ENCODE peak calls at places on chromosomes 2 and 18, in seven cellular contexts. X, G, Q, U, S, J and V are unnamed samples.

GRCh38 chr2:121527009-121527682 is 3.5 kb upstream of the RNU4ATAC start:
- DNase-seq in S (no peak), U (no peak), J (no peak), G (no peak), X (no peak), Q (no peak), V (no peak)

GRCh38 chr2:100882645-100883613 is 63.0 kb downstream of the NPAS2 start:
- DNase-seq in J (no peak), Q (peak), U (no peak), X (no peak), G (no peak), S (no peak), V (no peak)

GRCh38 chr18:69397096-69397495 is 3.6 kb upstream of the DOK6 start:
- DNase-seq in S (no peak), Q (no peak), X (no peak), U (no peak), G (no peak), J (no peak), V (no peak)

GRCh38 chr2:28662044-28662443 is 89.6 kb upstream of the PPP1CB start:
- DNase-seq in U (no peak), S (no peak), G (no peak), X (no peak), Q (no peak), J (no peak), V (no peak)

GRCh38 chr2:76517238-76517909 is 806.7 kb upstream of the GCFC2 start:
- DNase-seq in S (no peak), G (no peak), U (no peak), J (no peak), Q (no peak), X (no peak), V (no peak)

GRCh38 chr2:128646091-128646490 is 327.4 kb upstream of the HS6ST1 start:
- DNase-seq in Q (no peak), G (no peak), X (no peak), J (peak), S (no peak), U (no peak), V (no peak)

GRCh38 chr2:33634261-33634910 is 35.3 kb upstream of the FAM98A start:
- DNase-seq in J (no peak), G (no peak), Q (no peak), S (no peak), U (no peak), X (no peak), V (no peak)

GRCh38 chr18:79496978-79497637 is 101.4 kb downstream of the NFATC1 start:
- DNase-seq in S (no peak), J (no peak), X (no peak), Q (no peak), G (no peak), U (no peak), V (no peak)

GRCh38 chr2:180124273-180124881 is 117.3 kb upstream of the CWC22 start:
- DNase-seq in U (peak), J (no peak), G (peak), S (peak), X (peak), Q (peak), V (no peak)

GRCh38 chr2:149394864-149395263 is 64.5 kb downstream of the LYPD6 start:
- DNase-seq in X (no peak), S (no peak), U (no peak), J (no peak), G (no peak), Q (no peak), V (no peak)

GRCh38 chr18:34643982-34644381 is 66.1 kb upstream of the DTNA start:
- DNase-seq in G (no peak), J (no peak), S (no peak), X (peak), Q (no peak), U (no peak), V (no peak)

GRCh38 chr2:84906108-84906899 is 848 bp downstream of the TMSB10 start:
- DNase-seq in U (no peak), S (no peak), G (peak), J (no peak), X (peak), Q (no peak), V (no peak)

GRCh38 chr2:208970070-208970469 is 453.8 kb upstream of the MAP2 start:
- DNase-seq in J (no peak), X (no peak), G (no peak), S (no peak), Q (no peak), U (no peak), V (no peak)

GRCh38 chr18:34977787-34978532 is 63.3 kb upstream of the MAPRE2 start:
- DNase-seq in U (peak), X (peak), J (peak), S (no peak), Q (no peak), G (peak), V (peak)

GRCh38 chr18:25434771-25435461 is 83.0 kb upstream of the ZNF521 start:
- DNase-seq in G (no peak), U (no peak), J (no peak), S (no peak), X (no peak), Q (no peak), V (no peak)

GRCh38 chr18:2135309-2135708 is 436.0 kb downstream of the METTL4 start:
- DNase-seq in J (no peak), S (no peak), G (no peak), U (no peak), X (no peak), Q (no peak), V (no peak)

GRCh38 chr2:180604077-180604476 is 376.3 kb upstream of the UBE2E3 start:
- DNase-seq in G (no peak), X (no peak), S (no peak), J (peak), Q (peak), U (no peak), V (no peak)

GRCh38 chr2:187003038-187003543 is 154.1 kb upstream of the ZSWIM2 start:
- DNase-seq in U (no peak), J (no peak), G (peak), Q (no peak), X (no peak), S (no peak), V (no peak)

GRCh38 chr2:54604771-54605350 is 118.6 kb upstream of the EML6 start:
- DNase-seq in Q (no peak), J (no peak), U (no peak), X (no peak), G (no peak), S (no peak), V (no peak)

GRCh38 chr18:47520263-47520662 is 268.8 kb upstream of the SKOR2 start:
- DNase-seq in J (no peak), G (no peak), U (no peak), Q (no peak), X (no peak), S (no peak), V (no peak)

GRCh38 chr2:234986866-234987720 is 35.3 kb downstream of the SH3BP4 start:
- DNase-seq in J (no peak), S (no peak), U (no peak), X (no peak), G (no peak), Q (no peak), V (no peak)

GRCh38 chr2:234632527-234633391 is 135.9 kb upstream of the ARL4C start:
- DNase-seq in X (no peak), J (peak), G (no peak), U (no peak), S (no peak), Q (no peak), V (no peak)

DNA sequence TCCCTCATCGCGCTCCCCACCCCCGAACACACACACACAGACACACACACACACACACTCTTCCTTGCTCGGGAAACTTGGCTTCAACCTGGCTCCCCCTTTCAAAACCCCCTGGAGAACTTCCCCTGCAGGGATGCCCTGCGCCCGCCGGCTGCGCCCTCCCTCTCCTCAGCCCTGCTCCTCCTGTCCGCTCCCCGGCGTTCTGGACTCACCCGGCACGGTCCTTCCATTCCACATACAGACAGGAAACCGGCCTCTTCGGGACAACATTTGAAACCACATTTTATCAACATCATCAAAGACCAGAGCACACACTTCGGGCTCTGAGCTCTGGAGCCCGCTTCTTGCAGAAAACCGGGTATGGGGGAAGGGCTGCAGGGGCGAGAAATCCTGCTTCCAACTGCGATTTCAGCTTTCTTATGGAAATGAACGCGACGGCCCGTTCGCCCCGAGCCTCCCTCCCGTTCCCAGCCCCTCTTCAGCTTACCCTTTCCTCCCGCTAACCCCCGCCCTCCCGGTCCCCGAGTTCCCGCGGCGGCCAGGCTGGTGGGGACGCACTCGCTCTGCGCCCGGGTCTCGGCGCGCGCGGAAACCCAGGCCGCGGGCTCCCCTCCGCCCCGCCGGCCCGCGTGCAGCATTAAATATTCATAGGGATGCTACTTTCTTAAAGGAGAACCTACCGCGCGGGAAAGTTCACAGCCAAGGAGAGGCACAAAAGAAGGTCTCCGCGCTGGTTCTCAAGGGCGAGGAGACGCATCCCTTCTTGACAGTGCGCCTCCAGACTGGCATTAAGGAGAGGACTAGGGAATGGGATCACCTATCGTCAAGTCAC is 18.3 kb downstream of the POU3F3 start:
- DNase-seq in G (no peak), S (no peak), U (no peak), J (peak), X (no peak), Q (no peak), V (no peak)
- TF ChIP-seq TAF1 in G (no peak), S (no peak), U (no peak), J (no peak), X (no peak), Q (no peak), V (no peak)

DNA sequence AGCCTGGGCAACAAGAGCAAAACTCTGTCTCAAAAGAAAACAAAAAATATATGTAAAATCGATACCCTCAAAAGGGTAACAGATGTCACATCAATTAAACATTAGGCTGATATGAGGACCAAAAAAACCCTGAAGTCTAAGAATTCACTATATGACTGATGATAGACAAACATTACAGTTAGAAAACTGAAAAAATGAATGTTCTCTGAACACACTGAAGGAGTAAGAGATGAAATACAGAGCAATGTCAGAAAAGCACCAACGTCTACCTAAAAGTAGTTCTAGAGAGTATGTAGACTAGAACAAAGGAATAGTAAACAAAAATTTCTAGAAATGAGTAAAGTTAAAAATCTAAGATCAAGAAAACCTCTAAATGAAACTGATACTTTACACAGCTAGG is 81.9 kb downstream of the SLC66A3 start:
- DNase-seq in S (no peak), G (no peak), J (no peak), X (no peak), Q (no peak), U (no peak), V (no peak)
- TF ChIP-seq TAF1 in S (no peak), G (no peak), J (no peak), X (no peak), Q (no peak), U (no peak), V (no peak)

DNA sequence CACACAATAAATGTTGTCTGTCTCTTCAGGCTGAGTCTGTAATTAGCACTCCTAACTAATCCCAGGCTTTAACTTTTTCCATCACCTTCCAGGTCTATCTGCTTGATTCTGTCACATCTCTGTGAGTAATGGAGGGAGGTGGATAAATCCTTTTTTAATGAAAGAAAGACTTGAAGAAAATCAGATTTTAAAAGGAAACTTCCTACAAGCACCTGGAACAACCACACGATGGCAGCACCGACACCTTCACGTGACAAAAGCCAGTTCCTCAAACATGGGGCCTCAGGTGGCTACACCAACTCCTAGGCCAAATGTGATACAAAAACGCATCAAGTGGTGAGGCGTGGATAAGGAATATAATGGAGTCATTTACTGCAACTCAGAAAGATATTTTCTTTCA is 41.8 kb downstream of the TGFBRAP1 start:
- DNase-seq in Q (peak), X (peak), J (peak), U (no peak), S (peak), G (peak), V (no peak)
- TF ChIP-seq TAF1 in Q (no peak), X (no peak), J (no peak), U (no peak), S (no peak), G (no peak), V (no peak)

GRCh38 chr2:137367361-137367760 is 596.9 kb upstream of the HNMT start:
- DNase-seq in G (no peak), U (no peak), S (no peak), X (no peak), J (no peak), Q (no peak), V (no peak)
- TF ChIP-seq TAF1 in G (no peak), U (no peak), S (no peak), X (no peak), J (no peak), Q (no peak), V (no peak)

GRCh38 chr18:13617826-13618515 is 108.4 kb downstream of the FAM210A start:
- DNase-seq in J (no peak), X (no peak), U (no peak), G (no peak), Q (no peak), S (no peak), V (no peak)
- TF ChIP-seq TAF1 in J (no peak), X (no peak), U (no peak), G (no peak), Q (no peak), S (no peak), V (no peak)

GRCh38 chr2:82789886-82790276 is 1669.2 kb downstream of the SUCLG1 start:
- DNase-seq in G (no peak), J (no peak), S (no peak), X (no peak), U (no peak), Q (no peak), V (no peak)
- TF ChIP-seq TAF1 in G (no peak), J (no peak), S (no peak), X (no peak), U (no peak), Q (no peak), V (no peak)